ENCODE peak calls at places on chromosomes 5 and 9, in five cellular contexts. U is GM23338, P is coronary artery, W is GM12878, C is Peyer's patch. A is an unnamed sample.
A peak's percentile ranks its signal among the peaks of the same experiment; 100 is the strongest.

GRCh38 chr5:14676320-14676719 is 11.8 kb downstream of the OTULIN start:
- DNase-seq in P (no peak), W (no peak), U (no peak), C (peak; percentile 51), A (peak; percentile 84)

GRCh38 chr9:135334953-135335460 is 144.6 kb upstream of the PPP1R26 start:
- DNase-seq in C (no peak), U (no peak), W (no peak), P (peak; percentile 57), A (no peak)

GRCh38 chr9:130960522-130961378 is 21.7 kb upstream of the FIBCD1 start:
- DNase-seq in P (no peak), W (no peak), U (no peak), C (no peak), A (no peak)

GRCh38 chr9:37988041-37988440 is 81.0 kb downstream of the SHB start:
- DNase-seq in C (no peak), U (no peak), P (no peak), W (no peak), A (no peak)

GRCh38 chr9:3497406-3497805 is 28.4 kb downstream of the RFX3 start:
- DNase-seq in C (no peak), W (no peak), P (no peak), U (no peak), A (peak; percentile 71)

GRCh38 chr5:402615-403359 is 40.2 kb upstream of the EXOC3 start:
- DNase-seq in W (peak; percentile 91), U (no peak), C (peak; percentile 47), P (peak; percentile 53), A (peak; percentile 21)

GRCh38 chr9:85200726-85201402 is 531.3 kb downstream of the NTRK2 start:
- DNase-seq in U (no peak), W (no peak), C (no peak), P (no peak), A (peak; percentile 62)

GRCh38 chr5:27523629-27524028 is 485.2 kb upstream of the CDH9 start:
- DNase-seq in C (no peak), P (no peak), W (no peak), U (no peak), A (no peak)

GRCh38 chr5:137627293-137627692 is 108.6 kb downstream of the KLHL3 start:
- DNase-seq in U (no peak), C (no peak), W (no peak), P (no peak), A (peak; percentile 73)

GRCh38 chr9:114929166-114929565 is 1.2 kb downstream of the TNFSF8 start:
- DNase-seq in P (no peak), U (no peak), C (no peak), W (no peak), A (no peak)

GRCh38 chr5:105554613-105555169 is 1992.1 kb upstream of the NUDT12 start:
- DNase-seq in P (no peak), W (no peak), U (no peak), C (no peak), A (no peak)

GRCh38 chr9:86099695-86100364 is 472 bp upstream of the GOLM1 start:
- DNase-seq in P (no peak), U (peak; percentile 71), C (peak; percentile 77), W (no peak), A (peak; percentile 52)

GRCh38 chr9:69325409-69326212 is 596 bp downstream of the ENTREP1 start:
- DNase-seq in U (peak; percentile 60), W (no peak), C (no peak), P (no peak), A (peak; percentile 23)

GRCh38 chr9:131815971-131816873 is 76.3 kb upstream of the RAPGEF1 start:
- DNase-seq in W (no peak), P (no peak), U (no peak), C (no peak), A (peak; percentile 32)

GRCh38 chr9:91495450-91495849 is 71.8 kb upstream of the NFIL3 start:
- DNase-seq in P (no peak), U (no peak), C (no peak), W (no peak), A (peak; percentile 62)

GRCh38 chr5:124302504-124302903 is 443.9 kb downstream of the ZNF608 start:
- DNase-seq in P (no peak), W (no peak), U (no peak), C (no peak), A (no peak)

GRCh38 chr9:137762414-137763061 is 115.0 kb upstream of the CACNA1B start:
- DNase-seq in U (no peak), C (peak; percentile 79), W (peak; percentile 89), P (no peak), A (no peak)

GRCh38 chr5:33941090-33941489 is 4.9 kb downstream of the RXFP3 start:
- DNase-seq in P (no peak), W (no peak), C (no peak), U (no peak), A (no peak)

GRCh38 chr9:33161011-33161588 is 6.0 kb downstream of the B4GALT1 start:
- DNase-seq in P (peak; percentile 86), W (no peak), U (no peak), C (peak; percentile 77), A (peak; percentile 96)

GRCh38 chr5:37723147-37723961 is 116.5 kb downstream of the GDNF start:
- DNase-seq in C (no peak), U (peak; percentile 74), W (no peak), P (no peak), A (peak; percentile 14)

GRCh38 chr5:26669031-26669430 is 369.4 kb downstream of the CDH9 start:
- DNase-seq in P (no peak), W (no peak), C (no peak), U (no peak), A (no peak)

GRCh38 chr9:74762950-74763349 is 124.8 kb downstream of the TRPM6 start:
- DNase-seq in C (no peak), P (no peak), W (no peak), U (peak; percentile 41), A (no peak)
- TF ChIP-seq CTCF in C (no peak), P (no peak), W (no peak), U (no peak), A (no peak)

GRCh38 chr5:126354012-126354856 is 69.0 kb upstream of the GRAMD2B start:
- DNase-seq in P (no peak), W (peak; percentile 38), C (no peak), U (peak; percentile 45), A (peak; percentile 87)
- H3K4me3 ChIP-seq in P (peak overlapping the region; percentile 57), W (no peak overlapping the region), C (no peak overlapping the region), U (no peak overlapping the region), A (no peak overlapping the region)

GRCh38 chr5:160188151-160188967 is 40.9 kb upstream of the FABP6 start:
- DNase-seq in P (peak; percentile 76), W (no peak), C (peak; percentile 70), U (peak; percentile 96), A (no peak)
- TF ChIP-seq CTCF in P (no peak), W (no peak), C (no peak), U (peak; percentile 29), A (no peak)

GRCh38 chr5:40682431-40683017 is 2.8 kb downstream of the PTGER4 start:
- DNase-seq in U (no peak), W (no peak), C (no peak), P (no peak), A (peak; percentile 45)
- H3K4me3 ChIP-seq in U (peak overlapping the region; percentile 57), W (no peak overlapping the region), C (peak overlapping the region; percentile 82), P (peak overlapping the region; percentile 70), A (peak overlapping the region; percentile 73)

DNA sequence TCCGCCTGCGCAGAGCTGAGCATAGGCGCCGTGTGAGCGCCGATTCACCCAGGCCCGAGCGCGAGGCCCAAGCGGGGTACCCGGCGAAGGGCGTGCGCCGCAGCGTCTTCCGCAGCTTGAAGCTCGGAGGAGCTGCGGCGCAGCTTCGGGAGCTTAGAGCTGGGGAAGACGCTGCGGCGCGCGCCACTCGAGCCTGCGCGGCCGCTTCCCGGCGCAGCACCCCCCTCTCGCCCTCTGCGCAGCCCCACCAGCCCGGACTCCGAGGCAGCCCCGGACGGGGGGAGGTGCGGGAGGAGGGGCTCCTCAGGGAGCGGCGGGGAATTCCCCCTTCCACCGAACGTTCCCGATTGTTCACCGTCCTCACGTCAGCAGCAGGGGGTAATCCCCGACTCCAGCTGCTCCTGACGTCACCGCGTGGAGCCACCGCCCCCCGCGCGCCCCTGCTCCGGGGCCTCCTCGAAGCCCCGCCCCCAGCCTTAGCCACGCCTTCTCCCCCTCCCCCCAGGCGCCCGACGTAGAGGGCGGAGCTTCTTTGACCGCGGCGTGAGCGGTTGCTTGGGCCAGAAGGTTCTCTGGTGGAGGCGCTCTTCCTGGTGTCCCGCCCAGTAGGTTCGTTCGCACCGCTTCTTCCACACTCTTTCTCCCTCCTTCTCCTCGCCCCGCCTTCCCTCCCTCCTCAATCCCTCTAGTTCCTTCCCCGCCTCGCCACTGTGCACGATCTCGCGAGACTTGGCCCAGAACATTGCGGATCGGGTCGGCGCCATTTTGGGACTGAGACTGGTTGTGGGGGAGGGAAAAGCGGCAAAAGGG is at the start of gene GPBP1:
- DNase-seq in W (peak; percentile 94), U (peak; percentile 97), C (peak; percentile 99), P (peak; percentile 99), A (peak; percentile 99)
- TF ChIP-seq CTCF in W (no peak), U (peak; percentile 14), C (peak; percentile 14), P (no peak), A (no peak)

DNA sequence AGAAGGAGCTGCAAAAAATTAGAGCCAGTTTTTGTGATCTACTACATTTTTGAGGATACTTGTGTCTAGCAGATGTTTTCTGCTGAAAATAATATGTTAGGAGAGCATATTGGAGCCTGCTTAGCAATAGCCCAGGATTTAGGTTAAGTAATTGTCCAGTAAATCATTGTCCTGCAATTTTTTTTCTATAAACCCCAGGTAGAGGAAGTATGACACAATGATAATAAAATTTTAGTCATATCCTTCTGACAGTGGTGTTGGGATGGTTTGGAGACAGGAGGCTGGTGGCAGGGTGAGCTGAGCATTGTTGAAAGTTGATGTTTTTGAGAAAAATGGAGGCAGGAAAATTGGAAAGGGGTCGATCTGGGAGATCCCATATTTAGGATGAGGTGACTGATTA is 3.5 kb downstream of the SNCAIP start:
- DNase-seq in U (no peak), W (no peak), C (no peak), P (no peak), A (no peak)
- H3K4me3 ChIP-seq in U (no peak overlapping the region), W (no peak overlapping the region), C (no peak overlapping the region), P (no peak overlapping the region), A (no peak overlapping the region)

A was measured in epithelial cell of esophagus.